ENCODE peak calls at places on chromosome 18, in six cellular contexts. R is NAMALWA, U is left ventricle myocardium superior, J is NCI-H2171, A is NCI-H446, I is heart right ventricle. W is an unnamed sample.
A peak's percentile ranks its signal among the peaks of the same experiment; 100 is the strongest.

GRCh38 chr18:67633939-67634338 is 117.4 kb upstream of the DSEL start:
- DNase-seq in R (no peak), U (no peak), J (no peak), A (no peak), I (no peak), W (no peak)

GRCh38 chr18:31819106-31819924 is 58.6 kb upstream of the SLC25A52 start:
- DNase-seq in R (peak; percentile 75), U (no peak), J (peak; percentile 9), A (peak; percentile 53), I (no peak), W (no peak)

GRCh38 chr18:23236876-23237468 is 101.7 kb downstream of the CABLES1 start:
- DNase-seq in R (no peak), U (no peak), J (no peak), A (no peak), I (no peak), W (no peak)

GRCh38 chr18:46686186-46686585 is 29.2 kb upstream of the LOXHD1 start:
- DNase-seq in R (no peak), U (no peak), J (no peak), A (no peak), I (no peak), W (no peak)

GRCh38 chr18:13620206-13620672 is 106.1 kb downstream of the FAM210A start:
- DNase-seq in R (no peak), U (no peak), J (no peak), A (no peak), I (no peak), W (no peak)

GRCh38 chr18:76687271-76688006 is 134.9 kb upstream of the ZNF236 start:
- DNase-seq in R (no peak), U (no peak), J (no peak), A (no peak), I (no peak), W (no peak)

GRCh38 chr18:79903787-79904356 is 47.6 kb downstream of the SLC66A2 start:
- DNase-seq in R (no peak), U (peak; percentile 24), J (no peak), A (no peak), I (no peak), W (peak; percentile 39)

GRCh38 chr18:68660355-68661183 is 54.3 kb downstream of the TMX3 start:
- DNase-seq in R (peak; percentile 63), U (no peak), J (peak; percentile 1), A (peak; percentile 53), I (no peak), W (no peak)